ENCODE peak calls at places on chromosomes 6 and 20, in five cellular contexts. One of them, this sample, is unnamed.

GRCh38 chr6:121890307-121890910 is 455.0 kb downstream of the GJA1 start:
- DNase-seq in K562: no peak
- DNase-seq in GM12878: no peak
- DNase-seq in esophagus muscularis mucosa: no peak
- DNase-seq in spleen: no peak
- DNase-seq in this sample: no peak

GRCh38 chr6:53095716-53096115 is 30.5 kb downstream of the FBXO9 start:
- DNase-seq in spleen: no peak
- DNase-seq in K562: no peak
- DNase-seq in esophagus muscularis mucosa: no peak
- DNase-seq in GM12878: no peak
- DNase-seq in this sample: no peak

GRCh38 chr6:144149894-144150672 is at the start of gene STX11:
- DNase-seq in spleen: peak; percentile 95
- DNase-seq in esophagus muscularis mucosa: peak; percentile 91
- DNase-seq in GM12878: peak; percentile 57
- DNase-seq in K562: peak; percentile 84
- DNase-seq in this sample: peak; percentile 78

GRCh38 chr6:159700970-159701369 is 7.9 kb upstream of the SOD2 start:
- DNase-seq in esophagus muscularis mucosa: no peak
- DNase-seq in GM12878: no peak
- DNase-seq in spleen: no peak
- DNase-seq in K562: no peak
- DNase-seq in this sample: no peak

GRCh38 chr6:87103977-87104601 is 9.2 kb upstream of the CGA start:
- DNase-seq in GM12878: no peak
- DNase-seq in spleen: no peak
- DNase-seq in esophagus muscularis mucosa: no peak
- DNase-seq in K562: no peak
- DNase-seq in this sample: no peak

GRCh38 chr6:91155129-91155528 is 568.3 kb upstream of the MAP3K7 start:
- DNase-seq in K562: no peak
- DNase-seq in esophagus muscularis mucosa: no peak
- DNase-seq in spleen: no peak
- DNase-seq in GM12878: no peak
- DNase-seq in this sample: no peak

GRCh38 chr20:48773837-48774418 is 53.9 kb downstream of the PREX1 start:
- DNase-seq in esophagus muscularis mucosa: no peak
- DNase-seq in K562: no peak
- DNase-seq in GM12878: no peak
- DNase-seq in spleen: peak; percentile 87
- DNase-seq in this sample: no peak

GRCh38 chr20:41101660-41102059 is 35.7 kb upstream of the PLCG1 start:
- DNase-seq in K562: no peak
- DNase-seq in esophagus muscularis mucosa: no peak
- DNase-seq in GM12878: no peak
- DNase-seq in spleen: no peak
- DNase-seq in this sample: no peak

GRCh38 chr6:43219119-43219518 is 10.2 kb downstream of the DNPH1 start:
- DNase-seq in spleen: no peak
- DNase-seq in esophagus muscularis mucosa: no peak
- DNase-seq in GM12878: no peak
- DNase-seq in K562: no peak
- DNase-seq in this sample: no peak

GRCh38 chr6:3458706-3459421 is 2.0 kb upstream of the SLC22A23 start:
- DNase-seq in K562: no peak
- DNase-seq in spleen: no peak
- DNase-seq in esophagus muscularis mucosa: no peak
- DNase-seq in GM12878: no peak
- DNase-seq in this sample: no peak

GRCh38 chr20:10784337-10785183 is 110.8 kb upstream of the JAG1 start:
- DNase-seq in esophagus muscularis mucosa: peak; percentile 19
- DNase-seq in K562: no peak
- DNase-seq in GM12878: no peak
- DNase-seq in spleen: no peak
- DNase-seq in this sample: no peak

GRCh38 chr6:22072939-22073338 is 223.9 kb downstream of the PRL start:
- DNase-seq in K562: no peak
- DNase-seq in esophagus muscularis mucosa: no peak
- DNase-seq in GM12878: no peak
- DNase-seq in spleen: no peak
- DNase-seq in this sample: no peak

GRCh38 chr6:137738197-137738596 is 128.9 kb upstream of the TNFAIP3 start:
- DNase-seq in spleen: no peak
- DNase-seq in esophagus muscularis mucosa: no peak
- DNase-seq in K562: no peak
- DNase-seq in GM12878: no peak
- DNase-seq in this sample: no peak

GRCh38 chr6:137736919-137737318 is 130.1 kb upstream of the TNFAIP3 start:
- DNase-seq in esophagus muscularis mucosa: no peak
- DNase-seq in spleen: no peak
- DNase-seq in GM12878: no peak
- DNase-seq in K562: no peak
- DNase-seq in this sample: no peak

GRCh38 chr6:137739544-137739943 is 127.5 kb upstream of the TNFAIP3 start:
- DNase-seq in spleen: no peak
- DNase-seq in GM12878: no peak
- DNase-seq in K562: no peak
- DNase-seq in esophagus muscularis mucosa: no peak
- DNase-seq in this sample: no peak

GRCh38 chr6:137740347-137740746 is 126.7 kb upstream of the TNFAIP3 start:
- DNase-seq in spleen: no peak
- DNase-seq in GM12878: no peak
- DNase-seq in esophagus muscularis mucosa: no peak
- DNase-seq in K562: no peak
- DNase-seq in this sample: no peak

GRCh38 chr6:137738931-137739504 is 128.0 kb upstream of the TNFAIP3 start:
- DNase-seq in K562: no peak
- DNase-seq in GM12878: no peak
- DNase-seq in esophagus muscularis mucosa: no peak
- DNase-seq in spleen: no peak
- DNase-seq in this sample: no peak
- H3K4me3 ChIP-seq in K562: no peak overlapping the region
- H3K4me3 ChIP-seq in GM12878: no peak overlapping the region
- H3K4me3 ChIP-seq in esophagus muscularis mucosa: no peak overlapping the region
- H3K4me3 ChIP-seq in spleen: no peak overlapping the region
- H3K4me3 ChIP-seq in this sample: no peak overlapping the region

DNA sequence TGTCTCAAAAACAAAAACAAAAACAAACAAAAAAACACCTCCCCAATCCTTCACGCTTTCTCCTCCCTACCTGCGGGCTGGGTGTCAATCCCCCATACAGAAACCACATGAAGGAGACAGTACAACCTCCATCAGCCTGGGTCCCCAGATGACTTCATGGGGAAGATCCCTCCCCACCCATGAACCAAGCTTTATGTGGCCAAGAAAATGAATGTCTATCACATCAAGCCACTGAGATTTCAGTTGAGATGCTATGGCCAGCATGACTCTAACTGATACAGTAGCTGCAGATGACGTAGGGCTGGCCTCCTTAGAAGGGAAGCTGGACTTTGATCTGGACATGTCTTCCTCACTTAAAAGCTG is 21.2 kb upstream of the BNIP5 start:
- DNase-seq in esophagus muscularis mucosa: no peak
- DNase-seq in spleen: no peak
- DNase-seq in K562: no peak
- DNase-seq in GM12878: peak; percentile 63
- DNase-seq in this sample: no peak
- TF ChIP-seq POLR2AphosphoS5 in esophagus muscularis mucosa: no peak
- TF ChIP-seq POLR2AphosphoS5 in spleen: no peak
- TF ChIP-seq POLR2AphosphoS5 in K562: no peak
- TF ChIP-seq POLR2AphosphoS5 in GM12878: no peak
- TF ChIP-seq POLR2AphosphoS5 in this sample: no peak

DNA sequence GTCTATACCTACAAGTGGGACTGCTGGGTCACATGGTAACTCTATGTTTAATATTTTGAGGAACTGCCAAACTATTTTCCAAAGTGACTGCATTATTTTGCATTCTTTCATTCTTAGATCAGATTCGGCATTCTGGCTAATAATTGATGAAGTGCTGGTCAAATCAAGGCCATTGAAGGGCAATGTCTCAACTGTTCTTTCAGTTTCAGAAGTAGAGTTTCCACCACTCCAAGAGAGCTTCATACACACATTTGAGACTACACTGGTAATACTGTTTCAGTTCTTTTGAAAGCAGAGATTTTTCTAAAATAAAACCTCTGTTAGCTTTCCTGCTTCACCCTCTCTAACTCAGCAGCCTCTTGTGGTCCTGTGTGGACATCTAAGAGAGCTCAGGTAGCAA is 154.5 kb downstream of the CFAP61 start:
- DNase-seq in esophagus muscularis mucosa: no peak
- DNase-seq in GM12878: peak; percentile 28
- DNase-seq in spleen: no peak
- DNase-seq in K562: no peak
- DNase-seq in this sample: no peak
- H3K4me1 ChIP-seq in esophagus muscularis mucosa: peaks cover 4% of the 10 kb centered on the region
- H3K4me1 ChIP-seq in GM12878: no peaks in the 10 kb centered on the region
- H3K4me1 ChIP-seq in spleen: no peaks in the 10 kb centered on the region
- H3K4me1 ChIP-seq in K562: no peaks in the 10 kb centered on the region
- H3K4me1 ChIP-seq in this sample: no peaks in the 10 kb centered on the region

DNA sequence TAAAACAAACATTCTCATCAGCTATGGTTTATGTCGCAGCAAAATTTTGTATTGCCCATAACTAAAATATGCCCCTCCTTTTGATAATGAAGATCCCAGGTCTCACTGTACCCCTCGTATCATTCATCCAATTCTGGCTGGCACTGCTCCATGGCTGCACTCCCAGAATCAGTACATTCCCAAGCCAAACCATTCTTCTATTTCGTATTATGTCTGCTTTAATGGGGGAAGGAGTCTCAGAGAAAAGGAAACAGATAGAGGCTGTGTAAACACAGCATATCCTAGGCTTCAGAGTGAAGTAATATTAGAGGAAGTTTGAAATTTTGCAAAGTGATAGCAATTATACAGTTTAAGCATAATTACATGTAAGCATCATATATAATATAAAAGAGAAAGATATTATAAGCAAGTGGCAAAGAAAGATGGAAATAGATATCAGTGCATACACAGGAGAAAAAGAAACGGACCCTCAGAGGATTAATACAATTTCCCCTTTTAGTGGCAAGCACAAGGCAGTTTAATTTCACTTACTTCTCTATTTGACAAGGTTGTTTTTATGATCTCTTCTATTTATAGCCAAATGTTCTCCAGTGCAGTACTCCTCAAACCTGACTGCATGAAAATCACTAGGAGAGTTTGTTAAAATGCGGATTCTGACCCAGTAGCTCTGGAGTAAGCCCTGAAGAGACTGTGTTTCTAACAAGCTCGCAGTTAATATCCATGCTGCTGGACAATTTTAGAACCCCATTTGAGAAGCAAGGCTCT is 56.5 kb upstream of the TENT5A start:
- DNase-seq in esophagus muscularis mucosa: no peak
- DNase-seq in GM12878: no peak
- DNase-seq in spleen: no peak
- DNase-seq in K562: no peak
- DNase-seq in this sample: no peak
- H3K4me3 ChIP-seq in esophagus muscularis mucosa: peak overlapping the region; percentile 17
- H3K4me3 ChIP-seq in GM12878: no peak overlapping the region
- H3K4me3 ChIP-seq in spleen: no peak overlapping the region
- H3K4me3 ChIP-seq in K562: no peak overlapping the region
- H3K4me3 ChIP-seq in this sample: no peak overlapping the region

DNA sequence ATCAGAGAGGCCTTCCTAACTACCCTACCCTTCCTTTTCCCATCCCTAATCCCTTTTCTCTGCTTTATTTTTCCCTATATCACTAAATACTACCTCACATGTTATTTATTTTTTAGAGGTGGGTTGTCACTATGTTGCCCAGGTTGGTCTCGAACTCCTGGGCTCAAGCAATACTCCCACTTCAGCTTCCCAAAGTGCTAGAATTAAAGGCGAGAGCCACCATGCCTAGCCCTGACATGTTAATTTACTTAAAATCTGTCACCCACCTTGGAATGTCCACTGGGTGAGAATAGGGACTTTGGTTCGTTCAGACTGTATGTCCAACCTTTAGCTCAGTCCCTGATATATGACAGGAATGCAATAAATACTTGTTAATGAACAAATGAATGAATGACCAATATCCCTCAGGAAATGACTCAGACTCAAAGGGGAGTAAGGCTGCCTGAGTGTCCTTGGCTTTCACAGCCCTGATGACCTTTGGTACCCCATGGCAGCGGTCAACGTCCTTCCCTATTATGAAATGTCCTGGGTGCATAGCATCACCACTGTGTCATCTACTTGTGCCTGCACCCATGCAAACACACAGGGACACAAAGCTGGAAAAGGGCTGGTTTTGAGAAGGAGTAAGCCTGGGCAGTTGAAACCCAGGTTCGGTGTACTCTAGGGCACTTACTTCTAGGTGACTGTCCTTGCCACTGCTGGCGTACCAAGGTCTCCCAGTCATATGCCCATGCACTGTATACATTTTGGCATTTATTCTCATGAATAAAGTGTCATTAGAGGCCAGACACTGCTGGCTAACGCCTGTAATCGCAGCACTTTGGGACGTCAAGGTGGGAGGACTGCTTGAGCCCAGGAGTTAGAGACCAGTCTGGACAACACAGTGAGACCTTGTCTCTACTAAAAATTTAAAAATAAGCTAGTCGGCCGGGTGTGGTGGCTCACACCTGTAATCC is 26.5 kb downstream of the BCL2L1 start:
- DNase-seq in GM12878: no peak
- DNase-seq in spleen: no peak
- DNase-seq in esophagus muscularis mucosa: no peak
- DNase-seq in K562: no peak
- DNase-seq in this sample: no peak
- TF ChIP-seq POLR2AphosphoS5 in GM12878: no peak
- TF ChIP-seq POLR2AphosphoS5 in spleen: peak; percentile 81
- TF ChIP-seq POLR2AphosphoS5 in esophagus muscularis mucosa: peak; percentile 63
- TF ChIP-seq POLR2AphosphoS5 in K562: no peak
- TF ChIP-seq POLR2AphosphoS5 in this sample: no peak

DNA sequence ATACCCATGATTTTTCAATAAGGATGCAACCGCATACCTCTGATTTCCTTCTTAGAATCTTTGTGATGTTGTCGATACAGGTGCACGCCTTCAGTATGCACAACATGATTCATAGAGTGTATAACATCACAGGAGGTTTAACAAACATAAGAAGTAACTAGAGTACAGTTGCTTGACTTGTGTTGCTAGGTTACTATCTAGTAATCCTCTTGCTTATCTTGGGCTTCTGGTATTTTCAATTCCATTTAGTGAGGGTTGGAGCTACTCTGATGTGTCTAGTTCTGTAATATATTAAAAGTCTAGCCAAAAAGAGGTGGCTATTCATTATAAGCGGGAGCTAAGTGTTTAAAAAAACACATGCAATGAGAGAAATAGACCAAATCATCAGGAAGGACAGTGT is 85.5 kb upstream of the TENT5A start:
- DNase-seq in spleen: no peak
- DNase-seq in esophagus muscularis mucosa: no peak
- DNase-seq in K562: no peak
- DNase-seq in GM12878: no peak
- DNase-seq in this sample: no peak
- H3K4me1 ChIP-seq in spleen: no peaks in the 10 kb centered on the region
- H3K4me1 ChIP-seq in esophagus muscularis mucosa: peaks cover 4% of the 10 kb centered on the region
- H3K4me1 ChIP-seq in K562: no peaks in the 10 kb centered on the region
- H3K4me1 ChIP-seq in GM12878: no peaks in the 10 kb centered on the region
- H3K4me1 ChIP-seq in this sample: no peaks in the 10 kb centered on the region